ENCODE peak calls at places on chromosome 22, in seven cellular contexts. N, J, L, D, C, Z and O are unnamed samples.

GRCh38 chr22:17578129-17578754 is 14.9 kb downstream of the SLC25A18 start:
- DNase-seq in J (peak; percentile 62), Z (no peak), N (no peak), L (no peak), D (peak; percentile 21), C (peak; percentile 89), O (no peak)

GRCh38 chr22:50301581-50301991 is 5.9 kb downstream of the PLXNB2 start:
- DNase-seq in L (no peak), Z (no peak), N (no peak), D (peak; percentile 11), C (no peak), J (no peak), O (no peak)

GRCh38 chr22:44026066-44026629 is 2.0 kb downstream of the PARVB start:
- DNase-seq in D (no peak), C (no peak), N (no peak), L (no peak), J (peak; percentile 16), Z (no peak), O (no peak)

GRCh38 chr22:37196539-37197450 is 8.7 kb upstream of the C1QTNF6 start:
- DNase-seq in J (peak; percentile 84), D (peak; percentile 91), C (peak; percentile 95), Z (peak; percentile 89), N (peak; percentile 52), L (peak; percentile 25), O (no peak)

GRCh38 chr22:41395531-41396240 is 13.9 kb downstream of the TEF start:
- DNase-seq in L (no peak), Z (no peak), D (no peak), C (no peak), J (no peak), N (no peak), O (no peak)

GRCh38 chr22:17477401-17477833 is 85.9 kb upstream of the SLC25A18 start:
- DNase-seq in N (no peak), C (peak; percentile 34), L (peak; percentile 18), J (peak; percentile 82), Z (no peak), D (no peak), O (no peak)

GRCh38 chr22:37267128-37267587 is 15.2 kb upstream of the CYTH4 start:
- DNase-seq in Z (no peak), J (peak; percentile 33), N (no peak), D (peak; percentile 75), C (no peak), L (peak; percentile 88), O (no peak)

GRCh38 chr22:17269607-17270261 is 50.5 kb upstream of the ADA2 start:
- DNase-seq in C (no peak), Z (no peak), L (no peak), D (no peak), N (no peak), J (no peak), O (no peak)

GRCh38 chr22:22520020-22520656 is at the start of gene ZNF280A:
- DNase-seq in C (peak; percentile 45), L (peak; percentile 47), D (no peak), N (no peak), Z (no peak), J (peak; percentile 59), O (no peak)

GRCh38 chr22:21933899-21934298 is 18.7 kb downstream of the PPM1F start:
- DNase-seq in Z (peak; percentile 64), L (no peak), N (no peak), D (no peak), C (no peak), J (no peak), O (no peak)

GRCh38 chr22:37331034-37331428 is 48.7 kb downstream of the CYTH4 start:
- DNase-seq in C (no peak), L (no peak), Z (no peak), J (peak; percentile 62), N (peak; percentile 28), D (peak; percentile 48), O (no peak)

GRCh38 chr22:17194213-17194612 is 25.0 kb downstream of the ADA2 start:
- DNase-seq in N (no peak), Z (no peak), J (no peak), D (no peak), L (peak; percentile 53), C (no peak), O (no peak)

DNA sequence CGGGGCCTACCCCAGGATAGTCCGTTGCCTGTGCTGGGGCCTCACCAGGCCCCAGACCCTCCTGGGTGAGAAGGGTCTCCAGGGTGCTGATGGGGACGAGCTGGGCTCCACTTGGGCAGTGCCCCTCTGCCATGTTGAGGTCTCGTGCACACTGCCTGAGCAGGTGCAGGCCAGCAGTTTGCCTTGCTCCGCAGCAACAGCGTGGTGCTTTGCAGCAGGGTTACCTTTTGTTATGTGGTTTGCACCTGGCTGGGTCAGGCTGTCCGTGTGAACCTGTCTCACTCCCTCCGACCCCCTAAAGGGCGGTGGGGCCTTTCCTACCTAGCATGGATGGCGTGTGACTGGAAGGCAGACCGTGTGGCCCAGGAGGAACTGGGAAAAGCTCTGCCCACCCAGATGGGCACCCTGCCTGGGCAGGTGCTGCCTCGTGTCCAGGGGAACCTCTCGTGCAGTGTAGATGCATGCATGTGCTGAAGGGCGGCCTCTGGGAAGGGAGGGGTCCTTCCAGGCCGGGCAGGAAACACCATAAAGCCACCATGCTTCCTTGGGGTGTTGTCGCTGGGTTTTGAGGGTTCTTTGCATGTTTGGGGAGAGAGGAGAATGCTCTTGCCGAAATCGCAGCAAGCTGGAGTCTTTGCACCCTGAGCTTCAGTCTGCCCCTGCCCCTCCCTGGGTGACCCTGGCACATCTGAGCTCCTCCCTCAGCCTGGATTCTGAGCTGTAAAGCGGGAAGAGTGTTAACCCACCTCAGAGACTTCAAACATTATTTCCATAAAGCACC is 75.4 kb upstream of the PPARA start:
- DNase-seq in Z (peak; percentile 72), J (peak; percentile 37), C (peak; percentile 53), N (no peak), L (no peak), D (no peak), O (no peak)
- H3K4me3 ChIP-seq in Z (peak overlapping the region; percentile 96), J (peak overlapping the region; percentile 71), C (peak overlapping the region; percentile 76), N (peak overlapping the region; percentile 98), L (no peak overlapping the region), D (peak overlapping the region; percentile 100), O (no peak overlapping the region)

DNA sequence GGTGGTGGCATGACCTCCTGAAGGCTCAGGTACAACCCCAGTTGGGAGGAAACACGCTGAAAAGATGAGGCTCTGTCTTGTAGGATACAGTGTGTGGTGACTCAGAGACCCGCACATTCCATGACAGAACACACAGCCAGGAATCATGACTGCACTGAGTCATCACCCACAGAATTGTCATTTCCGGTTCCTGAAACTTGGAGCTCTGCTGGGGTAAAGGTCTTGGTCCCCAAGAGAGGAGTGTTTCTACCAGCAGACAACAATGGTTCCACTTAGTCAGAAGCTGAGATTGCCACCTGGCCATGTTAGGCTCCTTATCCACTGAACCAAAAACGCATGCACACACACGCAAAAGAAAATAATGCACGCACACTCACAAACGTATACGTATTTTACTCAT is 31.5 kb upstream of the CYB5R3 start:
- DNase-seq in Z (no peak), J (peak; percentile 99), L (no peak), N (peak; percentile 66), D (peak; percentile 92), C (no peak), O (no peak)
- H3K4me3 ChIP-seq in Z (no peak overlapping the region), J (no peak overlapping the region), L (no peak overlapping the region), N (no peak overlapping the region), D (peak overlapping the region; percentile 12), C (no peak overlapping the region), O (no peak overlapping the region)

GRCh38 chr22:23606204-23607131 is 25.7 kb downstream of the DRICH1 start:
- DNase-seq in D (no peak), C (no peak), N (no peak), L (no peak), Z (no peak), J (no peak), O (no peak)
- H3K4me3 ChIP-seq in D (no peak overlapping the region), C (no peak overlapping the region), N (no peak overlapping the region), L (no peak overlapping the region), Z (no peak overlapping the region), J (no peak overlapping the region), O (no peak overlapping the region)

DNA sequence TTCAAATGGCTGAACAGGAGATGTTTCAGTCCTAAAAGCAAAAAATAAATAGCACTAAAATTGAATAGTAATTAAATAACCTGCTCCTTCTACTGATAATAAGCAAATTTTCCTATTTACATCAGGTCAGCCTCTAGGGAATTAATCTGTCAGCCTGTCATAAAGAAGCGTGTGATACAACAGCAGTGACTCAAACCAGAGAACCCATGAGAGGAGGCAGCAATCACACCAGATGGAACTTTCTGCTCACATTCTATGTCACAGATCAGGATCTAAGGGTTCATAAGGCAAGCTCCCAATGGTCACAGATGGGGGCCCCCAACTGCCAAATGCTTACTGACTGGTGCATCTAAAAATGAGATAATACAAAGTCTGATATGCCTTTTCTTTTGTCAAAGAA is 41.1 kb downstream of the RBFOX2 start:
- DNase-seq in J (peak; percentile 70), D (no peak), Z (no peak), N (no peak), L (no peak), C (no peak), O (no peak)
- H3K4me3 ChIP-seq in J (no peak overlapping the region), D (no peak overlapping the region), Z (no peak overlapping the region), N (no peak overlapping the region), L (no peak overlapping the region), C (no peak overlapping the region), O (no peak overlapping the region)

GRCh38 chr22:30427871-30428270 is 2.3 kb downstream of the MTFP1 start:
- DNase-seq in L (no peak), D (no peak), C (no peak), Z (no peak), J (peak; percentile 7), N (no peak), O (no peak)

GRCh38 chr22:30424471-30425326 is 869 bp upstream of the MTFP1 start:
- DNase-seq in L (peak; percentile 57), N (no peak), Z (no peak), J (peak; percentile 62), C (no peak), D (peak; percentile 62), O (no peak)

GRCh38 chr22:30425327-30425615 is 297 bp upstream of the MTFP1 start:
- DNase-seq in L (no peak), Z (no peak), N (no peak), D (no peak), C (peak; percentile 33), J (no peak), O (no peak)

GRCh38 chr22:30425616-30426394 is at the start of gene MTFP1:
- DNase-seq in D (peak; percentile 79), Z (peak; percentile 79), J (peak; percentile 68), L (peak; percentile 91), N (no peak), C (peak; percentile 72), O (no peak)

GRCh38 chr22:30426395-30427353 is 1.1 kb downstream of the MTFP1 start:
- DNase-seq in Z (peak; percentile 86), N (no peak), D (peak; percentile 88), L (peak; percentile 88), J (peak; percentile 84), C (peak; percentile 88), O (peak; percentile 86)
- H3K4me3 ChIP-seq in Z (peak overlapping the region; percentile 88), N (peak overlapping the region; percentile 58), D (peak overlapping the region; percentile 83), L (peak overlapping the region; percentile 83), J (peak overlapping the region; percentile 68), C (peak overlapping the region; percentile 52), O (peak overlapping the region; percentile 91)

GRCh38 chr22:28774378-28774777 is 1.9 kb downstream of the CCDC117 start:
- DNase-seq in D (no peak), J (no peak), L (no peak), C (no peak), N (no peak), Z (no peak), O (no peak)
- H3K4me3 ChIP-seq in D (peak overlapping the region; percentile 92), J (no peak overlapping the region), L (peak overlapping the region; percentile 18), C (no peak overlapping the region), N (no peak overlapping the region), Z (no peak overlapping the region), O (no peak overlapping the region)

GRCh38 chr22:47839586-47840245 is 1077.3 kb downstream of the TBC1D22A start:
- DNase-seq in Z (no peak), C (no peak), J (no peak), D (no peak), L (no peak), N (no peak), O (no peak)
- H3K4me3 ChIP-seq in Z (no peak overlapping the region), C (no peak overlapping the region), J (no peak overlapping the region), D (no peak overlapping the region), L (no peak overlapping the region), N (no peak overlapping the region), O (no peak overlapping the region)